ENCODE peak calls at places on chromosome 19, in five cellular contexts. X, W, V, N and Y are unnamed samples.

GRCh38 chr19:14004619-14005380 is 1.3 kb downstream of the RFX1 start:
- DNase-seq in X (no peak), W (no peak), V (no peak), N (no peak), Y (no peak)

GRCh38 chr19:46882034-46882433 is 21.2 kb downstream of the ARHGAP35 start:
- DNase-seq in X (no peak), W (no peak), V (no peak), N (no peak), Y (no peak)

GRCh38 chr19:16608290-16608704 is 19.7 kb downstream of the MED26 start:
- DNase-seq in X (peak; percentile 61), W (peak; percentile 78), V (no peak), N (no peak), Y (peak; percentile 73)

GRCh38 chr19:47848871-47849473 is 10.1 kb upstream of the TPRX2 start:
- DNase-seq in X (no peak), W (no peak), V (no peak), N (no peak), Y (no peak)

GRCh38 chr19:49107625-49108459 is 6.3 kb upstream of the LIN7B start:
- DNase-seq in X (no peak), W (no peak), V (no peak), N (no peak), Y (no peak)

GRCh38 chr19:39499082-39499642 is 415 bp downstream of the DLL3 start:
- DNase-seq in X (no peak), W (peak; percentile 16), V (no peak), N (no peak), Y (no peak)

GRCh38 chr19:38731654-38732301 is 12.5 kb downstream of the CAPN12 start:
- DNase-seq in X (no peak), W (no peak), V (no peak), N (peak; percentile 60), Y (no peak)

GRCh38 chr19:23698711-23699520 is 11.9 kb upstream of the ZNF675 start:
- DNase-seq in X (peak; percentile 43), W (no peak), V (peak; percentile 57), N (peak; percentile 60), Y (no peak)

GRCh38 chr19:57664269-57665127 is 4.2 kb upstream of the ZSCAN4 start:
- DNase-seq in X (peak; percentile 31), W (peak; percentile 50), V (no peak), N (peak; percentile 38), Y (peak; percentile 27)

GRCh38 chr19:19056636-19057275 is 7.0 kb upstream of the SLC25A42 start:
- DNase-seq in X (no peak), W (no peak), V (no peak), N (no peak), Y (no peak)

GRCh38 chr19:2475018-2475701 is 767 bp upstream of the GADD45B start:
- DNase-seq in X (peak; percentile 58), W (peak; percentile 72), V (no peak), N (no peak), Y (peak; percentile 59)

GRCh38 chr19:2477732-2478191 is 1.8 kb downstream of the GADD45B start:
- DNase-seq in X (peak; percentile 35), W (peak; percentile 64), V (no peak), N (peak; percentile 43), Y (no peak)

GRCh38 chr19:50838239-50838638 is 4.9 kb upstream of the KLK15 start:
- DNase-seq in X (peak; percentile 55), W (no peak), V (no peak), N (no peak), Y (no peak)

GRCh38 chr19:35736913-35737886 is 5.1 kb downstream of the IGFLR1 start:
- DNase-seq in X (peak; percentile 18), W (no peak), V (no peak), N (no peak), Y (no peak)

GRCh38 chr19:48770223-48770622 is 14.9 kb downstream of the FGF21 start:
- DNase-seq in X (no peak), W (peak; percentile 91), V (no peak), N (peak; percentile 98), Y (peak; percentile 88)

GRCh38 chr19:3825286-3825956 is 39.2 kb upstream of the MATK start:
- DNase-seq in X (no peak), W (no peak), V (no peak), N (no peak), Y (no peak)

GRCh38 chr19:51676566-51677083 is 16.5 kb upstream of the SPACA6 start:
- DNase-seq in X (no peak), W (no peak), V (no peak), N (no peak), Y (no peak)

GRCh38 chr19:43562698-43563241 is 12.6 kb downstream of the XRCC1 start:
- DNase-seq in X (peak; percentile 71), W (peak; percentile 92), V (no peak), N (no peak), Y (peak; percentile 89)

GRCh38 chr19:1663854-1664253 is 11.4 kb upstream of the TCF3 start:
- DNase-seq in X (no peak), W (no peak), V (no peak), N (no peak), Y (no peak)

GRCh38 chr19:53388904-53389303 is 6.0 kb upstream of the ZNF765 start:
- DNase-seq in X (peak; percentile 68), W (no peak), V (no peak), N (no peak), Y (no peak)

GRCh38 chr19:41442473-41443360 is at the start of gene ERICH4:
- DNase-seq in X (no peak), W (no peak), V (no peak), N (no peak), Y (no peak)

GRCh38 chr19:16233836-16234551 is 36.3 kb downstream of the AP1M1 start:
- DNase-seq in X (no peak), W (peak; percentile 9), V (no peak), N (no peak), Y (no peak)

GRCh38 chr19:8585894-8586750 is 8.9 kb upstream of the MYO1F start:
- DNase-seq in X (peak; percentile 85), W (peak; percentile 36), V (no peak), N (no peak), Y (peak; percentile 20)

GRCh38 chr19:19193926-19194325 is 1.9 kb downstream of the RFXANK start:
- DNase-seq in X (no peak), W (no peak), V (no peak), N (no peak), Y (no peak)

GRCh38 chr19:2385053-2385721 is 25.1 kb downstream of the TMPRSS9 start:
- DNase-seq in X (peak; percentile 83), W (peak; percentile 85), V (peak; percentile 75), N (peak; percentile 81), Y (peak; percentile 80)

DNA sequence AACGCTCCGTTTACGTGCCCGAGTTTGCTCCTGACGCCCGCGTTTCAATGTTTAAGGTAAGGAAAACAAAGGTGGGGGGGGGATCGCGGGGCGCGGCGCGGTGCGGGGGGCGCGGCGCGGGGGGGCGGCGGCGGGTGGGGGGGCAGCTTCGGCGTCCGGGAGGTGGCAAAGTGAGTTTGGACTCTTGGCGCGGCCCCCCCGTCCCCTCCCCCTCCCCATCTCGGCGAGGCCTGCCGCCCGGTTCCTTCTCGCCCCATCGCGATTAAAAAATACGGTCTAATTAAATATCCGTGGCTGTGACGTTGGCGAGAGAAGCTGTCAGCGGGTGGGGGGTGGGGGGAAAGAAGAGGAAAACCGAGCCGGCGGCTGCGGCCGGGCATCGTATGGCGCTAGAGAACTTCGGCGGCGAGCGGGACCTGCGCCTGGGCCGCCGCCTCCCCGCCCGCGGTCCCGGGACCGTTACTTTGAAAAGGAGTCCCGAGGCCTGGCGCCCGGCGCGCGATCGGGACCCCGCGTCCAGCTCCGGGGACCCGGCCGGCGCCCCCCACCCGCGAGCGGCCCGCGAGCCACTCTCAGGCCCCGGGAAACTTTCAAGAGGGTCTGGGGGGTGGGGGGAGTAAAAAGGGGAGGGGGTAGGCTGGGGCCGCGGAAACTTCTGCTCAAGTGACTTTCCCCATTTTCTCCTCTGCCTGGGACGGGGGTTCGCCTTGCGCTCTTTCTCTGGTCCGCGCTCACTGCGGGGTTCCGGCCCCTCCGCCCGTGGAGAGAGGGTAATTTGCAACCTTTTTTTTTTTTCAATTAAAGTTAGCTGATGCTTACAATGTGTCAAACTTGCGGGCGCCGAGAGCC is 146.3 kb upstream of the ZNF536 start:
- DNase-seq in X (no peak), W (no peak), V (no peak), N (no peak), Y (no peak)
- TF ChIP-seq EZH2 in X (peak; percentile 77), W (no peak), V (no peak), N (no peak), Y (no peak)

DNA sequence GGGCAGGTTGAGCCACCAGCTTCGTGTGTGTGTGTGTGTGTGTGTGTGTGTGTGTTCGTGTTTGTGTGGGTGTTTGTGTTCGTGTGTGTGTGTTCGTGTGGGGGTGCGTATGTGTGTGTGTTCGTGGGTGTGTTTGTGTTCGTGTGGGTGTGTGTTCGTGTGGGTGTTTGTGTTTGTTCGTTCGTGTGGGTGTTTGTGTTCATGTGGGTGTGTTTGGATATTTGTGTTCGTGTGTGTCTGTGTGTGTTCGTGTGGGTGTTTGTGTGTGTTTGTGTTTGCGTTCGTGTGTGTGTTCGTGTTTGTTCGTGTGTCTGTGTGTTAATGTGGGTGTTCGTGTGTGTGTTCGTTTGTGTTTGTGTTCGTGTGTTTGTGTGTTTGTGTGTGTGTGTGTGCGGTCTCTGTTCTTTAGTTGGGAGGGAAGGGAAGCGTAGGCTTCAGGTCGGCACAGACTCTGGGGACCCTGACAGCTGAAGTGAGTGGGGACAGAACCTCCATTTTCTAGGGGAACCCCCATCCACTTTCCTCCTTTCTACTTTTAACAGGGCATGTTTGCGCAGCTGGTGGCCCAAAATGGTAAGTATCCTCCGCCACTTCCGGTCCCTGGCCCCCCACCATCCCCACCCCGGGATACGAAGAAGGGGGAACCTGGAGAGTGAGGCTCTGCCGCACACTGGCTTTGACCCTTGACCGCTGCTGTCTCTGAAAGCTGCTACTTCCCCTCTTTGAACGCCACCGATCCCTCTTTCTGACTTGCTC is 1.6 kb downstream of the TNFSF9 start:
- DNase-seq in X (no peak), W (no peak), V (no peak), N (no peak), Y (no peak)
- H3K4me3 ChIP-seq in X (peak overlapping the region; percentile 81), W (no peak overlapping the region), V (peak overlapping the region; percentile 95), N (peak overlapping the region; percentile 90), Y (peak overlapping the region; percentile 87)

GRCh38 chr19:45710731-45711130 is 18.3 kb downstream of the QPCTL start:
- DNase-seq in X (no peak), W (no peak), V (no peak), N (no peak), Y (no peak)
- H3K27ac ChIP-seq in X (no peak overlapping the region), W (no peak overlapping the region), V (no peak overlapping the region), N (no peak overlapping the region), Y (no peak overlapping the region)

GRCh38 chr19:32748497-32748896 is 28.9 kb downstream of the TDRD12 start:
- DNase-seq in X (peak; percentile 4), W (no peak), V (no peak), N (no peak), Y (no peak)

GRCh38 chr19:32749361-32749760 is 29.8 kb downstream of the TDRD12 start:
- DNase-seq in X (no peak), W (no peak), V (no peak), N (no peak), Y (no peak)

GRCh38 chr19:32750441-32751055 is 31.0 kb downstream of the TDRD12 start:
- DNase-seq in X (no peak), W (no peak), V (no peak), N (no peak), Y (no peak)

GRCh38 chr19:32751066-32751465 is 31.5 kb downstream of the TDRD12 start:
- DNase-seq in X (no peak), W (no peak), V (no peak), N (no peak), Y (no peak)

DNA sequence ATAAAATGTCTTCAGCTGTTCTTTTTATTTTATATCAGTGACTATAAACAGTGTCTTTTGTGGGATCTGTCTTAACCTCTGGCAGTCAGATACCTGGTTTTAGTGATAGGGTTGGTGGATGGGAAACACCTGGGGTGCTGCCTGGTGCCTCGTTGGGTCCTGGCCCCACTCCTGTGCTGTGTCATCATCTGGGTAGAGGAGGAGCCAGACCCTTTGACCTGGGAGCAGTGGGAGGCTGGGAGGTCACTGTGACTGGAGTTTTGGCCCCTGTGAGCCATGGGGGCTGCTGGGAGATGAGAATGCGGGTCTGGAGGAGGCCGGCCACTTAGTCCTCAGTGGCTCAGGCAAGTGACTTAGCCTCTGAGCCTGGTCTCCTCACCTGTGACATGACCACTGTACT is 29.4 kb downstream of the TDRD12 start:
- DNase-seq in X (no peak), W (no peak), V (no peak), N (no peak), Y (no peak)
- TF ChIP-seq EZH2 in X (no peak), W (no peak), V (no peak), N (no peak), Y (no peak)